ENCODE peak calls at places on chromosome 16, in six cellular contexts. F, I, J, V, M and U are unnamed samples.

GRCh38 chr16:67129422-67129821 is 19.7 kb downstream of the PHAF1 start:
- DNase-seq in J (no peak), M (no peak), V (no peak), F (no peak), I (no peak), U (no peak)

GRCh38 chr16:85556456-85557082 is 56.6 kb upstream of the GSE1 start:
- DNase-seq in M (no peak), F (peak), I (peak), V (peak), J (no peak), U (no peak)

GRCh38 chr16:84547539-84548058 is 43.1 kb upstream of the MEAK7 start:
- DNase-seq in V (peak), M (no peak), F (no peak), I (no peak), J (peak), U (no peak)

GRCh38 chr16:68335175-68335574 is 24.4 kb downstream of the PRMT7 start:
- DNase-seq in M (no peak), I (no peak), J (no peak), V (no peak), F (no peak), U (no peak)

GRCh38 chr16:85570735-85571562 is 42.2 kb upstream of the GSE1 start:
- DNase-seq in I (no peak), V (no peak), J (no peak), F (peak), M (peak), U (no peak)

GRCh38 chr16:89154390-89155183 is 17.0 kb upstream of the CDH15 start:
- DNase-seq in J (no peak), F (no peak), V (no peak), I (no peak), M (no peak), U (no peak)

GRCh38 chr16:63943568-63943967 is 1178.3 kb downstream of the CDH11 start:
- DNase-seq in V (no peak), I (no peak), J (no peak), M (no peak), F (no peak), U (no peak)

GRCh38 chr16:88282221-88283041 is 100.3 kb upstream of the ZNF469 start:
- DNase-seq in V (no peak), J (no peak), I (peak), F (no peak), M (no peak), U (no peak)

GRCh38 chr16:26606381-26607150 is 460.2 kb upstream of the C16orf82 start:
- DNase-seq in V (no peak), I (no peak), F (no peak), J (no peak), M (no peak), U (no peak)

GRCh38 chr16:85936761-85937343 is 37.9 kb downstream of the IRF8 start:
- DNase-seq in I (no peak), J (no peak), V (no peak), F (no peak), M (no peak), U (no peak)

GRCh38 chr16:84617068-84617630 is 729 bp downstream of the COTL1 start:
- DNase-seq in I (peak), F (no peak), V (peak), J (no peak), M (no peak), U (no peak)

GRCh38 chr16:23847938-23848337 is 12.2 kb downstream of the PRKCB start:
- DNase-seq in M (no peak), J (no peak), I (no peak), F (no peak), V (no peak), U (no peak)

GRCh38 chr16:86553356-86553755 is 1.7 kb downstream of the MTHFSD start:
- DNase-seq in V (no peak), J (no peak), I (no peak), M (no peak), F (no peak), U (no peak)

GRCh38 chr16:77585852-77586251 is 136.5 kb upstream of the NUDT7 start:
- DNase-seq in J (no peak), I (no peak), F (no peak), V (no peak), M (no peak), U (no peak)

GRCh38 chr16:78742501-78743283 is 643.2 kb downstream of the WWOX start:
- DNase-seq in J (no peak), V (no peak), F (no peak), I (no peak), M (peak), U (no peak)

GRCh38 chr16:8572063-8572918 is 18.0 kb downstream of the TMEM114 start:
- DNase-seq in I (no peak), M (no peak), V (no peak), J (no peak), F (no peak), U (no peak)

GRCh38 chr16:22623351-22623781 is 112.7 kb downstream of the NPIPB5 start:
- DNase-seq in I (no peak), F (no peak), V (peak), M (no peak), J (no peak), U (no peak)

GRCh38 chr16:78252757-78253156 is 153.3 kb downstream of the WWOX start:
- DNase-seq in I (no peak), M (no peak), V (no peak), F (no peak), J (peak), U (no peak)

GRCh38 chr16:15031179-15031578 is 24.7 kb downstream of the NTAN1 start:
- DNase-seq in V (no peak), F (no peak), I (no peak), J (no peak), M (no peak), U (no peak)

GRCh38 chr16:63312343-63312742 is 1276.1 kb upstream of the CDH8 start:
- DNase-seq in V (no peak), M (no peak), J (no peak), I (peak), F (no peak), U (no peak)

GRCh38 chr16:25014500-25015147 is 545 bp downstream of the ARHGAP17 start:
- DNase-seq in I (peak), J (peak), F (peak), V (peak), M (no peak), U (peak)

GRCh38 chr16:30112197-30113030 is 923 bp downstream of the GDPD3 start:
- DNase-seq in F (peak), I (peak), M (no peak), V (peak), J (peak), U (peak)
- TF ChIP-seq YY1 in F (peak), I (no peak), M (peak), V (peak), J (peak), U (no peak)

GRCh38 chr16:17590711-17591654 is 120.2 kb upstream of the XYLT1 start:
- DNase-seq in J (no peak), F (no peak), I (no peak), M (no peak), V (no peak), U (no peak)
- TF ChIP-seq YY1 in J (no peak), F (no peak), I (no peak), M (no peak), V (no peak), U (no peak)

DNA sequence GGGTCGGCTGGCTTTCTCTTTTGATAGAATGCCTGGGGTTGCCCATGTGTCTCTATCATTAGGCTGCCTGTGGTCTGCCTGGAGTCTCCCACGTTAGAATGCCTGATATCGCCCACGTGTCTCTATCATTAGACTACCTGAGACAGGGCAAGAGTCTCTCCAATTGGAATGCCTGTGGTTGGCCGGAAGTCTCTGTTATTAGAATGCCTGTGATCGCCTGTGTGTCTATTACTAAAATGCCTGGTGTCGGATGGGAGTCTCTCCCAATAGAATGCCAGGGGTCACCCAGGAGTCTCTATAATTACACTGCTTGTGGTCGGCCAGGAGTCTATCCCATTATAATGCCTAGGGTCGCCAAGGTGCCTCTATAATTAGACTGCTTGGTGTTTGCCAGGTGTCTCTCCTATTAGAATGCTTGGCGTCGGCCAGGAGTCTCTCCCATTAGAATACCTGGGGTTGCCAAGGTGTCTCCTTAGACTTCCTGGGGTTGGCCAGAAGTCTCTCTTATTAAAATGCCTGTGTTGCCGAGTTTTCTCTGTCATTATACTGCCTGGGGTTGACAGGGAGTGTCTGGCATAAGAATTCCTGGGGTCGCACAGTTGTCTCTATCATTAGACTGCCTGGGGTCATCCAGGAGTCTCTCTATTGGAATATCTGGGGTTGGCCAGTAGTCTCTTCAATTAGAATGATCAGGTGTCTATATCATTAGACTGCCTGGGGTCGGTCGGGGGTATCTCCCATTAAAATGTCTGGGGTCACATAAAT is 2272.8 kb downstream of the TP53TG3F start:
- DNase-seq in I (no peak), V (no peak), F (no peak), M (no peak), J (no peak), U (no peak)
- TF ChIP-seq YY1 in I (no peak), V (no peak), F (no peak), M (no peak), J (no peak), U (no peak)

GRCh38 chr16:3175157-3176153 is 12.5 kb upstream of the OR1F1 start:
- DNase-seq in M (no peak), J (peak), F (peak), V (peak), I (no peak), U (no peak)
- TF ChIP-seq YY1 in M (no peak), J (no peak), F (no peak), V (no peak), I (no peak), U (no peak)

GRCh38 chr16:273547-274421 is 2.0 kb downstream of the RGS11 start:
- DNase-seq in M (no peak), J (no peak), I (no peak), V (no peak), F (peak), U (no peak)
- TF ChIP-seq YY1 in M (no peak), J (no peak), I (no peak), V (no peak), F (no peak), U (no peak)

GRCh38 chr16:65789148-65789545 is 577.3 kb upstream of the CDH5 start:
- DNase-seq in I (no peak), J (no peak), V (no peak), F (no peak), M (no peak), U (no peak)

GRCh38 chr16:65788434-65789147 is 577.9 kb upstream of the CDH5 start:
- DNase-seq in V (no peak), F (no peak), M (no peak), J (no peak), I (no peak), U (no peak)

GRCh38 chr16:65783709-65784474 is 582.6 kb upstream of the CDH5 start:
- DNase-seq in V (peak), M (no peak), J (no peak), I (no peak), F (no peak), U (no peak)

GRCh38 chr16:65789546-65789945 is 576.9 kb upstream of the CDH5 start:
- DNase-seq in I (no peak), M (no peak), F (no peak), J (no peak), V (no peak), U (no peak)

DNA sequence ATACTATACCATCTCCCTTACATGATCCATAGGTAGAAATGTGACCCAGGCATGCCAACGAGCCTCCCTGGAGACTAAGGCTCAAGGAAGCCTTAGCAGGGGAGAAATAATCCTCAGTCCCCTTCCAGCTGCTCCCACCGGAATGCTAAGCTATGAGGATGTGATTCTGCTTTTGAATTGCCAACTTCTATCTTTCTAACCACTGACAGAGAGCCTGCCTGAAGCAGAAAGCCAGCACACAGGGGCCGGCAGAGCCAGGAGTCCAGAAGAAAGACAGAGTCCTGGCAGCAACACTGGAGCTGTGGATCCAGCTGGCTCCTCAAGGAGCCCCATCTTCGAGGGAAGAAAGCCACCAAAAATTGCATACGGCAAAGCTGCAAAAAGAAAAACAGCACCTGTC is 579.6 kb upstream of the CDH5 start:
- DNase-seq in I (no peak), V (peak), M (no peak), F (no peak), J (no peak), U (no peak)
- TF ChIP-seq YY1 in I (no peak), V (no peak), M (no peak), F (no peak), J (no peak), U (no peak)